ENCODE peak calls at places on chromosomes 11 and 22, in six cellular contexts. D is K562, A is HepG2, H is H1, S is GM12892, C is GM12878. O is an unnamed sample.

GRCh38 chr11:116696381-116696941 is 76.3 kb downstream of the BUD13 start:
- DNase-seq in D (no peak), A (no peak), H (peak; percentile 57), S (no peak), C (no peak), O (no peak)

GRCh38 chr11:68470304-68470811 is 9.8 kb downstream of the PPP6R3 start:
- DNase-seq in D (peak; percentile 27), A (no peak), H (no peak), S (no peak), C (no peak), O (no peak)

GRCh38 chr11:107816028-107816427 is 42.6 kb downstream of the SLC35F2 start:
- DNase-seq in D (no peak), A (no peak), H (no peak), S (no peak), C (no peak), O (no peak)

GRCh38 chr11:65390099-65390941 is 3.9 kb downstream of the FRMD8 start:
- DNase-seq in D (no peak), A (no peak), H (no peak), S (no peak), C (no peak), O (no peak)

GRCh38 chr11:26477406-26477805 is 94.7 kb downstream of the MUC15 start:
- DNase-seq in D (no peak), A (no peak), H (no peak), S (no peak), C (no peak), O (no peak)

GRCh38 chr22:36365020-36365411 is 22.8 kb downstream of the MYH9 start:
- DNase-seq in D (peak; percentile 49), A (no peak), H (no peak), S (no peak), C (no peak), O (peak; percentile 60)

GRCh38 chr11:118901494-118902335 is 18.0 kb downstream of the CXCR5 start:
- DNase-seq in D (no peak), A (no peak), H (peak; percentile 51), S (no peak), C (no peak), O (no peak)

GRCh38 chr11:74339619-74340018 is 28.2 kb upstream of the P4HA3 start:
- DNase-seq in D (no peak), A (no peak), H (no peak), S (no peak), C (no peak), O (no peak)

GRCh38 chr11:57644748-57645715 is 4.7 kb downstream of the YPEL4 start:
- DNase-seq in D (peak; percentile 83), A (peak; percentile 69), H (peak; percentile 93), S (peak; percentile 76), C (no peak), O (peak; percentile 70)

GRCh38 chr22:45268167-45268957 is 16.4 kb upstream of the UPK3A start:
- DNase-seq in D (peak; percentile 46), A (no peak), H (peak; percentile 87), S (no peak), C (no peak), O (no peak)

GRCh38 chr11:61976813-61977475 is 9.5 kb upstream of the FTH1 start:
- DNase-seq in D (no peak), A (no peak), H (no peak), S (no peak), C (no peak), O (no peak)

GRCh38 chr11:2447253-2447950 is 2.6 kb downstream of the KCNQ1 start:
- DNase-seq in D (no peak), A (no peak), H (no peak), S (no peak), C (no peak), O (no peak)

GRCh38 chr22:17095538-17095937 is 10.7 kb downstream of the IL17RA start:
- DNase-seq in D (peak; percentile 57), A (no peak), H (no peak), S (no peak), C (no peak), O (no peak)

GRCh38 chr22:32018056-32018455 is 25.0 kb upstream of the SLC5A1 start:
- DNase-seq in D (no peak), A (no peak), H (no peak), S (no peak), C (no peak), O (no peak)

GRCh38 chr22:34243023-34243422 is 322.7 kb upstream of the LARGE1 start:
- DNase-seq in D (no peak), A (no peak), H (no peak), S (no peak), C (no peak), O (no peak)

GRCh38 chr11:6387811-6388599 is 2.3 kb upstream of the SMPD1 start:
- DNase-seq in D (no peak), A (peak; percentile 51), H (no peak), S (no peak), C (no peak), O (no peak)

GRCh38 chr11:82771781-82772180 is 38.1 kb upstream of the FAM181B start:
- DNase-seq in D (no peak), A (no peak), H (no peak), S (no peak), C (no peak), O (no peak)

GRCh38 chr11:324131-324530 is 3.5 kb upstream of the IFITM3 start:
- DNase-seq in D (no peak), A (no peak), H (peak; percentile 46), S (no peak), C (no peak), O (no peak)

GRCh38 chr11:117986981-117987495 is 844 bp downstream of the IL10RA start:
- DNase-seq in D (no peak), A (no peak), H (no peak), S (peak; percentile 50), C (peak; percentile 92), O (peak; percentile 59)

GRCh38 chr11:39365809-39366436 is 2093.5 kb downstream of the LRRC4C start:
- DNase-seq in D (no peak), A (no peak), H (no peak), S (no peak), C (no peak), O (no peak)

GRCh38 chr11:79419120-79419519 is 21.7 kb downstream of the TENM4 start:
- DNase-seq in D (no peak), A (peak; percentile 7), H (no peak), S (no peak), C (no peak), O (no peak)

GRCh38 chr11:76576166-76576565 is 94.4 kb downstream of the LRRC32 start:
- DNase-seq in D (no peak), A (no peak), H (no peak), S (no peak), C (no peak), O (no peak)

GRCh38 chr11:105206633-105207032 is 67.1 kb upstream of the CARD18 start:
- DNase-seq in D (no peak), A (peak; percentile 28), H (no peak), S (no peak), C (no peak), O (no peak)

GRCh38 chr11:117419136-117419914 is 91.7 kb downstream of the CEP164 start:
- DNase-seq in D (no peak), A (no peak), H (no peak), S (no peak), C (no peak), O (no peak)

GRCh38 chr22:46287873-46288751 is 8.6 kb upstream of the GTSE1 start:
- DNase-seq in D (no peak), A (no peak), H (no peak), S (peak; percentile 93), C (peak; percentile 38), O (peak; percentile 94)

GRCh38 chr11:100831929-100832480 is 144.9 kb downstream of the ARHGAP42 start:
- DNase-seq in D (no peak), A (no peak), H (no peak), S (no peak), C (no peak), O (no peak)

GRCh38 chr11:68212421-68213134 is 518 bp downstream of the KMT5B start:
- DNase-seq in D (peak; percentile 85), A (peak; percentile 65), H (peak; percentile 68), S (peak; percentile 68), C (no peak), O (peak; percentile 74)

GRCh38 chr22:37904572-37905533 is 1.2 kb upstream of the MICALL1 start:
- DNase-seq in D (peak; percentile 57), A (peak; percentile 58), H (peak; percentile 67), S (no peak), C (no peak), O (no peak)

GRCh38 chr22:46721716-46722115 is 16.3 kb downstream of the CERK start:
- DNase-seq in D (no peak), A (no peak), H (no peak), S (no peak), C (no peak), O (no peak)

GRCh38 chr11:72112541-72113136 is at the start of gene ANAPC15:
- DNase-seq in D (peak; percentile 90), A (peak; percentile 99), H (peak; percentile 94), S (peak; percentile 65), C (peak; percentile 99), O (peak; percentile 64)
- TF ChIP-seq POLR2A in D (peak; percentile 96), A (peak; percentile 88), H (peak; percentile 97), S (peak; percentile 98), C (peak; percentile 99), O (peak; percentile 99)

GRCh38 chr11:43951231-43951630 is 8.8 kb downstream of the C11orf96 start:
- DNase-seq in D (peak; percentile 6), A (no peak), H (no peak), S (no peak), C (no peak), O (no peak)
- TF ChIP-seq POLR2AphosphoS5 in D (no peak), A (no peak), H (no peak), S (no peak), C (no peak), O (no peak)

GRCh38 chr11:46049325-46049860 is 71.9 kb downstream of the PHF21A start:
- DNase-seq in D (no peak), A (no peak), H (no peak), S (no peak), C (no peak), O (no peak)

GRCh38 chr11:46048198-46048597 is 73.1 kb downstream of the PHF21A start:
- DNase-seq in D (no peak), A (no peak), H (no peak), S (no peak), C (no peak), O (no peak)

GRCh38 chr11:46050065-46050464 is 71.2 kb downstream of the PHF21A start:
- DNase-seq in D (no peak), A (peak; percentile 27), H (no peak), S (no peak), C (no peak), O (no peak)

GRCh38 chr11:46044601-46045000 is 76.7 kb downstream of the PHF21A start:
- DNase-seq in D (no peak), A (no peak), H (no peak), S (no peak), C (no peak), O (no peak)

GRCh38 chr11:46047520-46047919 is 73.7 kb downstream of the PHF21A start:
- DNase-seq in D (no peak), A (peak; percentile 16), H (no peak), S (no peak), C (no peak), O (no peak)
- TF ChIP-seq TAF1 in D (no peak), A (no peak), H (no peak), S (no peak), C (no peak), O (no peak)

DNA sequence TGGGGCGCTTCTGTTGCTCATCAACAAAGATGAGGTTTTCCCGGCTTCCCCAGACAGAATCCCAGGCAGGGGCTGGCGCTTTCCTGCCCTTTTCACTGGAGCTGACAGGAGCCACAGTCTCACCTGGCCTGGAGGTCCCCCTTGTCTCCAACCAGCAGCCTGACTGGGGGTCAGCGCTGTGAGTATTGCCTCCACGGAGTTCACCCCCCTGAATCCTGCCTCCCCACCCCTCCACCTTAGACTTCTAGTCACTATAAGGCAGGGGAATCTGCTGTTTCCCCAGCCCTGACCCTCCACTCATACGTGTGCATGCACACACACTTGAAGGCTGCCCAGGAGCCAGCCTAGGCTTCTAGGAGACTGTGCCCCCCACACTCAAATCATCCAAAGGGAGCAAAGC is 58.8 kb upstream of the LYVE1 start:
- DNase-seq in D (no peak), A (no peak), H (peak; percentile 33), S (no peak), C (no peak), O (no peak)
- TF ChIP-seq POLR2A in D (no peak), A (no peak), H (no peak), S (no peak), C (no peak), O (no peak)